ENCODE peak calls at places on chromosomes 16 and 17, in four cellular contexts. Q is K562, N is GM12878, Z is HL-60. W is an unnamed sample.

GRCh38 chr17:63349478-63350000 is 96.6 kb downstream of the CYB561 start:
- DNase-seq in Z (no peak), N (no peak), Q (no peak), W (no peak)

GRCh38 chr16:68909099-68909733 is 65.9 kb downstream of the TANGO6 start:
- DNase-seq in N (no peak), Z (no peak), Q (no peak), W (no peak)

GRCh38 chr17:146546-146945 is 9.2 kb downstream of the SCGB1C2 start:
- DNase-seq in N (no peak), Z (no peak), Q (no peak), W (no peak)

GRCh38 chr17:78736526-78737079 is 45.5 kb downstream of the CYTH1 start:
- DNase-seq in Z (peak), N (no peak), Q (peak), W (no peak)

GRCh38 chr17:74454197-74455024 is 12.0 kb upstream of the CD300A start:
- DNase-seq in N (no peak), Z (no peak), Q (no peak), W (no peak)

GRCh38 chr16:18969050-18969854 is 14.5 kb upstream of the TMC7 start:
- DNase-seq in N (peak), Q (peak), Z (peak), W (peak)

GRCh38 chr17:40461774-40462342 is 18.6 kb downstream of the IGFBP4 start:
- DNase-seq in N (no peak), Q (no peak), Z (no peak), W (no peak)

GRCh38 chr17:70078994-70079531 is 4.0 kb downstream of the KCNJ16 start:
- DNase-seq in Z (no peak), Q (no peak), N (no peak), W (no peak)

GRCh38 chr17:82582709-82583108 is 63.2 kb downstream of the FOXK2 start:
- DNase-seq in Z (no peak), Q (no peak), N (no peak), W (no peak)

GRCh38 chr17:19410101-19410500 is 931 bp upstream of the RNF112 start:
- DNase-seq in N (no peak), Z (no peak), Q (no peak), W (no peak)

GRCh38 chr17:39653662-39654331 is 11.4 kb upstream of the TCAP start:
- DNase-seq in Z (peak), N (no peak), Q (peak), W (peak)

GRCh38 chr17:76579281-76579680 is 6.4 kb downstream of the ST6GALNAC2 start:
- DNase-seq in Z (no peak), Q (no peak), N (no peak), W (no peak)

GRCh38 chr16:64657316-64658011 is 464.4 kb downstream of the CDH11 start:
- DNase-seq in Q (no peak), Z (no peak), N (no peak), W (no peak)

GRCh38 chr16:82761858-82762257 is 135.1 kb downstream of the CDH13 start:
- DNase-seq in Z (no peak), Q (no peak), N (no peak), W (no peak)

GRCh38 chr16:89863741-89864391 is 9.5 kb upstream of the TCF25 start:
- DNase-seq in N (peak), Q (no peak), Z (no peak), W (no peak)

GRCh38 chr17:19248923-19249574 is 11.9 kb downstream of the EPN2 start:
- DNase-seq in Q (peak), N (no peak), Z (no peak), W (no peak)

GRCh38 chr17:81572499-81573030 is 20.4 kb upstream of the FAAP100 start:
- DNase-seq in Q (no peak), Z (no peak), N (no peak), W (no peak)

GRCh38 chr17:80117491-80118401 is 16.4 kb downstream of the GAA start:
- DNase-seq in Q (no peak), N (no peak), Z (no peak), W (no peak)

GRCh38 chr17:75475144-75475835 is 18.9 kb downstream of the TMEM94 start:
- DNase-seq in Q (no peak), N (no peak), Z (no peak), W (no peak)

GRCh38 chr16:68902376-68903345 is 59.3 kb downstream of the TANGO6 start:
- DNase-seq in N (no peak), Z (no peak), Q (peak), W (peak)

GRCh38 chr16:4179020-4179419 is 62.8 kb upstream of the ADCY9 start:
- DNase-seq in Q (no peak), N (no peak), Z (peak), W (no peak)

GRCh38 chr17:77322534-77323412 is 182.0 kb downstream of the SEC14L1 start:
- DNase-seq in N (no peak), Q (peak), Z (peak), W (no peak)

GRCh38 chr17:10059684-10060211 is 138.7 kb downstream of the GAS7 start:
- DNase-seq in Q (no peak), N (peak), Z (no peak), W (peak)

GRCh38 chr17:35214192-35214591 is 20.0 kb upstream of the SLC35G3 start:
- DNase-seq in Z (no peak), Q (no peak), N (no peak), W (no peak)

GRCh38 chr17:19533718-19534561 is at the start of gene SLC47A1:
- DNase-seq in Z (no peak), N (no peak), Q (no peak), W (peak)

GRCh38 chr16:3698941-3699340 is 18.4 kb downstream of the TRAP1 start:
- DNase-seq in Z (no peak), N (no peak), Q (no peak), W (no peak)

GRCh38 chr16:3295209-3295608 is 10.0 kb downstream of the TIGD7 start:
- DNase-seq in Z (no peak), N (no peak), Q (no peak), W (no peak)

GRCh38 chr16:4994719-4995434 is 36.7 kb downstream of the SEC14L5 start:
- DNase-seq in N (no peak), Z (no peak), Q (no peak), W (no peak)

GRCh38 chr17:38720941-38721340 is 9.2 kb upstream of the CISD3 start:
- DNase-seq in N (no peak), Q (no peak), Z (no peak), W (no peak)

GRCh38 chr16:87178177-87178863 is 138.9 kb downstream of the C16orf95 start:
- DNase-seq in N (no peak), Q (no peak), Z (no peak), W (no peak)

GRCh38 chr16:17282247-17282646 is 188.5 kb downstream of the XYLT1 start:
- DNase-seq in Q (no peak), Z (no peak), N (no peak), W (no peak)

GRCh38 chr17:21104608-21105007 is 22.2 kb upstream of the DHRS7B start:
- DNase-seq in Q (no peak), Z (no peak), N (no peak), W (no peak)

GRCh38 chr17:78128616-78129384 is at the start of gene TMC6:
- DNase-seq in N (no peak), Z (peak), Q (peak), W (peak)

GRCh38 chr16:73183678-73184092 is 135.8 kb upstream of the ZFHX3 start:
- DNase-seq in Q (no peak), Z (no peak), N (no peak), W (no peak)

GRCh38 chr17:44915321-44915726 is at the start of gene GFAP:
- DNase-seq in Z (no peak), N (no peak), Q (no peak), W (no peak)

GRCh38 chr17:521168-521525 is 168.5 kb upstream of the RPH3AL start:
- DNase-seq in Q (no peak), N (no peak), Z (no peak), W (no peak)

GRCh38 chr16:49526966-49527365 is 153.4 kb downstream of the C16orf78 start:
- DNase-seq in Q (no peak), Z (no peak), N (no peak), W (no peak)

GRCh38 chr16:49521706-49522325 is 148.2 kb downstream of the C16orf78 start:
- DNase-seq in N (no peak), Q (no peak), Z (no peak), W (no peak)

GRCh38 chr16:49527621-49528020 is 154.0 kb downstream of the C16orf78 start:
- DNase-seq in Q (peak), Z (no peak), N (no peak), W (no peak)

GRCh38 chr16:49523435-49524159 is 150.0 kb downstream of the C16orf78 start:
- DNase-seq in Z (no peak), Q (no peak), N (no peak), W (no peak)

GRCh38 chr16:49524578-49525315 is 151.1 kb downstream of the C16orf78 start:
- DNase-seq in N (no peak), Q (no peak), Z (no peak), W (no peak)
- TF ChIP-seq SPI1 in N (no peak), Q (no peak), Z (no peak), W (no peak)

DNA sequence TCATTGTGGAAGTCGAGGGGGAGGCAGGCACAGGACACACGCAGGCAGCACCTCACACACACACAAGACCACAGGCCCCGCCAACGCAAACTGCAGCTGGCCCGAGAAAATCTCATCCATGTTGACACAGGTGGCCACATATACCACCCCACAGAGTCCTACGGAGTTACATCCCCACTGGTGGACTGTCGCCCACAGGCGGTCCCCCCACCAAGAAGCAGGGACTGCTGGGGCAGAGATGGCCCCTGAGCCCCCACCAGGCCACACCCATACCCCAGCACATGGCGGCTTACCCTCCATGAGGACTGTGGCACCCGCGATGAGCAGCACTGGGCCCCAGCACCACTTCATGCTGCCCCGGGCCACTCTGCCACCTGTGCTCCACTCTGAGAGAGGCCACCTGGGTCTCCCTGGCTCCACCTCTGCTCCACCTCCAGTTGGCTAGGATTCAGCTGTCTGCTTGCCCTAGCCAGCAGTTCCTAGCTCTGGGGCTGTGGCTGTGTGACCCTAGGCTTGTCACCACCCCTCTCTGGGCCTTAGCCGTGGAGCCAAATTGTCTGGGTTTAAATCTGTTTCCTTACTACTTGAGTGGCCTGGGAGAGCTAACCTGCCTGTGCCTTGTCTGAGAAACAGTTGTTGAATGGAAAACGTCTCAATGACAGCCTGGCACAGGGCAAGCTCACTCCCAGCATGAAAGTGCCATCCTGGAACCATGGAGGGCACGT is at the start of gene PRSS53:
- DNase-seq in Z (no peak), N (no peak), Q (no peak), W (no peak)
- TF ChIP-seq POLR2AphosphoS5 in Z (no peak), N (no peak), Q (no peak), W (no peak)

DNA sequence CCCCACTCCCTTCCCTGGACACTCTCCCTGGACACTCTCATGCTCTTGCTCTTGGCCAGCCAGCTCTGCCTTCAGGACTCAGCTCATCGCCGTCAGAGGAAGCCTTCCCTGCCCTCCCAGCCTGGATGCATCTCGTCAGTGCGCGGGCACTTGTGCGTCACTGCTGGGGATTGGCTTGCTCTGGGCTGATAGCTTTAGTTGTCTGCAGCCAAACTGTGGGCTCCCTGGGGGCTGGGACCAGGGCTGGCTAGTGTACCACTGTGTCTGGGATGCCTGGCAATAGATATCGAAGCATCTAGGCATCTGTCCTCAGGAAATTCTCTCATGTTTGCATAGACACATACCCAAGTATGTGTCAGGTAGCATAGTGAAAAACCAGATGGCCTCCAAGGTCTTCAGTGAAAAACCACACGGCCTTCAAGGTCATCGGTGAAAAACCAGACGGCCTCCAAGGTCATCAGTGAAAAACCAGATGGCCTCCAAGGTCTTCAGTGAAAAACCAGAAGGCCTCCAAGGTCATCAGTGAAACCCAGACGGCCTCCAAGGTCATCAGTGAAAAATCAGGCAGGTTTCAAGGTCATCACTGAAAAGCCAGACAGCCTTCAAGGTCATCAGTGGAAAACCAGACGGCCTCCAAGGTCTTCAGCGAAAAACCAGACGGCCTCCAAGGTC is 72.0 kb downstream of the CMIP start:
- DNase-seq in N (no peak), Z (no peak), Q (no peak), W (no peak)
- TF ChIP-seq SPI1 in N (no peak), Z (no peak), Q (no peak), W (no peak)

DNA sequence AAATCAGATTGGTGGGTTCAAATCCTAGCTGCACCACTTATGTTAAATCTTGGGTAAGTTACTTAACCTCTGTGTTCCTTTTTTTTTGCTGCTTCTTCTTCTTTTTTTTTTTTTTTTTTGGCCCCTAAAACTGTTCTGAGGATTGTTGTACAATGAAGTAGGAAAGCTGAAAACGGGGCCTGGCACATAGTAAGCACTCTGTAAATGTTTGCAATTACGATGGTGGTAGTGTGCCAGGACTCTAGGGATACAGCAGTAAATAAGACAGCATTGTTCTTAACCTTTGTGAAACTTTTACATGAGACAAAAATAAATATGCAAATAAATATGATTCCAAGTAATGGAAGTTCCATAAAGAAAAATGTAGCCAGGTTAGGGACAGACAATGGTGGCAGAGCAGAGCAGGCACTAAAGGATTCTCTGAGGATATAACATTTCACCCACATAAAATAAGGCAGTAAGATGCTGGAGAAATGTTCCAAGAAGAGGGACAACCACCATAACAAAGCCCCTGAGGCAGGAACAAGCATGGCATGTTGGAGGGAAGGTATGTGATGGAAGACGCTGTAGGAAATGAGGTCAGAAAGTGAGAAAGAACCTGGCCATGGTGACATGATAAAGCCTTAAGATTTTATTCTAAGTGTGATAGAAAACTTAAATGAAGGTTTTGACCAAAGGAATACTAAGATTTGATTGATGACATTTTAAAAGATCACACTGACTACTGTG is 127.3 kb downstream of the NLK start:
- DNase-seq in Q (no peak), N (no peak), Z (no peak), W (no peak)
- TF ChIP-seq POLR2AphosphoS5 in Q (no peak), N (no peak), Z (no peak), W (no peak)

GRCh38 chr17:50865060-50865867 is 890 bp downstream of the TOB1 start:
- DNase-seq in Z (peak), N (no peak), Q (peak), W (no peak)
- TF ChIP-seq SPI1 in Z (no peak), N (no peak), Q (no peak), W (no peak)

GRCh38 chr16:46689492-46690280 is at the start of gene ORC6:
- DNase-seq in N (no peak), Z (peak), Q (peak), W (peak)
- TF ChIP-seq POLR2AphosphoS5 in N (peak), Z (peak), Q (peak), W (no peak)

W was measured in GM12891.